ENCODE peak calls at places on chromosomes 4 and X, in four cellular contexts. One of them, this sample, is unnamed.

GRCh38 chrX:107766470-107767140 is 9.0 kb downstream of the TSC22D3 start:
- DNase-seq in sigmoid colon: peak
- DNase-seq in Calu3: no peak
- DNase-seq in GM10248: no peak
- DNase-seq in this sample: no peak

GRCh38 chrX:155179343-155179997 is 36.8 kb upstream of the VBP1 start:
- DNase-seq in GM10248: no peak
- DNase-seq in Calu3: no peak
- DNase-seq in sigmoid colon: no peak
- DNase-seq in this sample: peak

GRCh38 chr4:40055873-40056721 is 553 bp upstream of the N4BP2 start:
- DNase-seq in GM10248: peak
- DNase-seq in Calu3: peak
- DNase-seq in sigmoid colon: peak
- DNase-seq in this sample: peak

GRCh38 chr4:6464842-6465588 is 7.4 kb downstream of the PPP2R2C start:
- DNase-seq in sigmoid colon: peak
- DNase-seq in Calu3: no peak
- DNase-seq in GM10248: no peak
- DNase-seq in this sample: no peak

GRCh38 chrX:39953879-39954278 is 143.9 kb downstream of the BCOR start:
- DNase-seq in GM10248: no peak
- DNase-seq in sigmoid colon: peak
- DNase-seq in Calu3: peak
- DNase-seq in this sample: no peak

GRCh38 chr4:153296424-153296823 is 48.1 kb upstream of the MND1 start:
- DNase-seq in Calu3: no peak
- DNase-seq in GM10248: no peak
- DNase-seq in sigmoid colon: peak
- DNase-seq in this sample: no peak

GRCh38 chrX:129733335-129733734 is 5.4 kb upstream of the XPNPEP2 start:
- DNase-seq in Calu3: no peak
- DNase-seq in sigmoid colon: no peak
- DNase-seq in GM10248: no peak
- DNase-seq in this sample: no peak

GRCh38 chrX:2819345-2820130 is 9.2 kb upstream of the GYG2 start:
- DNase-seq in GM10248: peak
- DNase-seq in Calu3: peak
- DNase-seq in sigmoid colon: no peak
- DNase-seq in this sample: no peak

GRCh38 chr4:8860096-8860891 is 11.3 kb downstream of the HMX1 start:
- DNase-seq in GM10248: no peak
- DNase-seq in sigmoid colon: no peak
- DNase-seq in Calu3: no peak
- DNase-seq in this sample: no peak

GRCh38 chrX:42778096-42778495 is at the start of gene PPP1R2C:
- DNase-seq in Calu3: no peak
- DNase-seq in GM10248: no peak
- DNase-seq in sigmoid colon: no peak
- DNase-seq in this sample: no peak

GRCh38 chrX:56766554-56767412 is 37.7 kb downstream of the NBDY start:
- DNase-seq in Calu3: no peak
- DNase-seq in sigmoid colon: peak
- DNase-seq in GM10248: no peak
- DNase-seq in this sample: no peak

GRCh38 chrX:49754238-49754857 is 58.6 kb upstream of the PAGE1 start:
- DNase-seq in Calu3: peak
- DNase-seq in sigmoid colon: peak
- DNase-seq in GM10248: peak
- DNase-seq in this sample: peak

GRCh38 chrX:70168238-70169188 is 8.8 kb upstream of the DGAT2L6 start:
- DNase-seq in sigmoid colon: no peak
- DNase-seq in GM10248: no peak
- DNase-seq in Calu3: peak
- DNase-seq in this sample: no peak

GRCh38 chrX:71945435-71945834 is 34.8 kb downstream of the NHSL2 start:
- DNase-seq in sigmoid colon: no peak
- DNase-seq in Calu3: no peak
- DNase-seq in GM10248: no peak
- DNase-seq in this sample: no peak

GRCh38 chr4:179196511-179196910 is 1754.3 kb upstream of the AGA start:
- DNase-seq in GM10248: no peak
- DNase-seq in Calu3: no peak
- DNase-seq in sigmoid colon: no peak
- DNase-seq in this sample: no peak

GRCh38 chr4:55793479-55793878 is 26.1 kb upstream of the EXOC1L start:
- DNase-seq in sigmoid colon: no peak
- DNase-seq in GM10248: no peak
- DNase-seq in Calu3: no peak
- DNase-seq in this sample: no peak

GRCh38 chr4:120066182-120066524 is 495 bp downstream of the MAD2L1 start:
- DNase-seq in sigmoid colon: no peak
- DNase-seq in GM10248: peak
- DNase-seq in Calu3: no peak
- DNase-seq in this sample: peak

GRCh38 chr4:71261633-71262121 is 77.1 kb upstream of the SLC4A4 start:
- DNase-seq in GM10248: no peak
- DNase-seq in Calu3: no peak
- DNase-seq in sigmoid colon: no peak
- DNase-seq in this sample: no peak

GRCh38 chrX:105821471-105822081 is 763 bp upstream of the NRK start:
- DNase-seq in Calu3: no peak
- DNase-seq in GM10248: no peak
- DNase-seq in sigmoid colon: peak
- DNase-seq in this sample: no peak

GRCh38 chr4:153191795-153192363 is 12.4 kb upstream of the TRIM2 start:
- DNase-seq in GM10248: no peak
- DNase-seq in Calu3: no peak
- DNase-seq in sigmoid colon: peak
- DNase-seq in this sample: no peak

GRCh38 chrX:112043997-112044396 is 38.6 kb downstream of the TRPC5 start:
- DNase-seq in sigmoid colon: no peak
- DNase-seq in GM10248: no peak
- DNase-seq in Calu3: peak
- DNase-seq in this sample: no peak
- TF ChIP-seq CTCF in sigmoid colon: no peak
- TF ChIP-seq CTCF in GM10248: peak
- TF ChIP-seq CTCF in Calu3: no peak
- TF ChIP-seq CTCF in this sample: no peak

GRCh38 chrX:54067741-54068140 is 23.5 kb upstream of the PHF8 start:
- DNase-seq in GM10248: no peak
- DNase-seq in Calu3: no peak
- DNase-seq in sigmoid colon: no peak
- DNase-seq in this sample: no peak
- TF ChIP-seq CTCF in GM10248: no peak
- TF ChIP-seq CTCF in Calu3: no peak
- TF ChIP-seq CTCF in sigmoid colon: no peak
- TF ChIP-seq CTCF in this sample: no peak

GRCh38 chr4:73617256-73617655 is 3.0 kb downstream of the RASSF6 start:
- DNase-seq in GM10248: no peak
- DNase-seq in Calu3: no peak
- DNase-seq in sigmoid colon: no peak
- DNase-seq in this sample: no peak
- TF ChIP-seq CTCF in GM10248: no peak
- TF ChIP-seq CTCF in Calu3: no peak
- TF ChIP-seq CTCF in sigmoid colon: no peak
- TF ChIP-seq CTCF in this sample: no peak

GRCh38 chr4:139782926-139783542 is 117.4 kb downstream of the MGST2 start:
- DNase-seq in GM10248: no peak
- DNase-seq in Calu3: no peak
- DNase-seq in sigmoid colon: no peak
- DNase-seq in this sample: no peak
- TF ChIP-seq CTCF in GM10248: no peak
- TF ChIP-seq CTCF in Calu3: no peak
- TF ChIP-seq CTCF in sigmoid colon: no peak
- TF ChIP-seq CTCF in this sample: no peak

This sample was measured in GM20000.